ENCODE peak calls at places on chromosomes 1 and 21, in ten cellular contexts. One of them, this sample, is unnamed. For H3K4me1, the result is how much of the 10 kb centered on the place peaks cover.

GRCh38 chr1:93669369-93669768 is 12.3 kb downstream of the BCAR3 start:
- DNase-seq in CD8-positive, alpha-beta T cell: no peak
- DNase-seq in left lung: no peak
- DNase-seq in heart right ventricle: no peak
- DNase-seq in mesendoderm: no peak
- DNase-seq in IMR-90: peak
- DNase-seq in left ventricle myocardium inferior: no peak
- DNase-seq in neuronal stem cell: no peak
- DNase-seq in aorta: no peak
- DNase-seq in prostate gland: no peak
- DNase-seq in this sample: no peak

GRCh38 chr21:18705971-18706370 is 302.4 kb upstream of the TMPRSS15 start:
- DNase-seq in IMR-90: no peak
- DNase-seq in neuronal stem cell: no peak
- DNase-seq in heart right ventricle: no peak
- DNase-seq in left lung: no peak
- DNase-seq in mesendoderm: no peak
- DNase-seq in aorta: no peak
- DNase-seq in prostate gland: no peak
- DNase-seq in left ventricle myocardium inferior: no peak
- DNase-seq in CD8-positive, alpha-beta T cell: no peak
- DNase-seq in this sample: no peak

GRCh38 chr1:50447961-50448360 is 24.7 kb upstream of the DMRTA2 start:
- DNase-seq in left ventricle myocardium inferior: no peak
- DNase-seq in mesendoderm: no peak
- DNase-seq in CD8-positive, alpha-beta T cell: no peak
- DNase-seq in left lung: no peak
- DNase-seq in neuronal stem cell: no peak
- DNase-seq in prostate gland: no peak
- DNase-seq in heart right ventricle: no peak
- DNase-seq in aorta: no peak
- DNase-seq in IMR-90: no peak
- DNase-seq in this sample: no peak

GRCh38 chr1:246893205-246893939 is 38.4 kb downstream of the AHCTF1 start:
- DNase-seq in mesendoderm: no peak
- DNase-seq in left lung: no peak
- DNase-seq in IMR-90: no peak
- DNase-seq in heart right ventricle: no peak
- DNase-seq in aorta: no peak
- DNase-seq in prostate gland: no peak
- DNase-seq in left ventricle myocardium inferior: no peak
- DNase-seq in CD8-positive, alpha-beta T cell: no peak
- DNase-seq in neuronal stem cell: no peak
- DNase-seq in this sample: no peak

GRCh38 chr1:100134872-100135271 is 1.9 kb downstream of the TRMT13 start:
- DNase-seq in left lung: no peak
- DNase-seq in left ventricle myocardium inferior: no peak
- DNase-seq in CD8-positive, alpha-beta T cell: no peak
- DNase-seq in prostate gland: no peak
- DNase-seq in IMR-90: peak
- DNase-seq in neuronal stem cell: no peak
- DNase-seq in mesendoderm: peak
- DNase-seq in heart right ventricle: no peak
- DNase-seq in aorta: no peak
- DNase-seq in this sample: no peak

GRCh38 chr1:20321573-20321972 is 30.9 kb downstream of the VWA5B1 start:
- DNase-seq in prostate gland: no peak
- DNase-seq in aorta: no peak
- DNase-seq in mesendoderm: no peak
- DNase-seq in IMR-90: no peak
- DNase-seq in left lung: no peak
- DNase-seq in left ventricle myocardium inferior: no peak
- DNase-seq in neuronal stem cell: no peak
- DNase-seq in CD8-positive, alpha-beta T cell: no peak
- DNase-seq in heart right ventricle: no peak
- DNase-seq in this sample: no peak

GRCh38 chr1:242427519-242427918 is 97.0 kb downstream of the PLD5 start:
- DNase-seq in IMR-90: no peak
- DNase-seq in prostate gland: no peak
- DNase-seq in heart right ventricle: no peak
- DNase-seq in left lung: no peak
- DNase-seq in aorta: no peak
- DNase-seq in neuronal stem cell: no peak
- DNase-seq in mesendoderm: no peak
- DNase-seq in CD8-positive, alpha-beta T cell: no peak
- DNase-seq in left ventricle myocardium inferior: no peak
- DNase-seq in this sample: no peak

GRCh38 chr21:32371913-32372314 is 20.9 kb downstream of the URB1 start:
- DNase-seq in neuronal stem cell: no peak
- DNase-seq in prostate gland: peak
- DNase-seq in CD8-positive, alpha-beta T cell: no peak
- DNase-seq in heart right ventricle: no peak
- DNase-seq in aorta: no peak
- DNase-seq in left ventricle myocardium inferior: no peak
- DNase-seq in left lung: no peak
- DNase-seq in IMR-90: peak
- DNase-seq in mesendoderm: no peak
- DNase-seq in this sample: no peak

GRCh38 chr1:54364613-54365012 is 41.6 kb downstream of the SSBP3 start:
- DNase-seq in left lung: no peak
- DNase-seq in aorta: no peak
- DNase-seq in prostate gland: no peak
- DNase-seq in neuronal stem cell: no peak
- DNase-seq in mesendoderm: no peak
- DNase-seq in left ventricle myocardium inferior: no peak
- DNase-seq in IMR-90: no peak
- DNase-seq in heart right ventricle: no peak
- DNase-seq in CD8-positive, alpha-beta T cell: no peak
- DNase-seq in this sample: no peak

GRCh38 chr1:54365847-54366246 is 40.3 kb downstream of the SSBP3 start:
- DNase-seq in aorta: no peak
- DNase-seq in IMR-90: no peak
- DNase-seq in left ventricle myocardium inferior: no peak
- DNase-seq in mesendoderm: no peak
- DNase-seq in CD8-positive, alpha-beta T cell: no peak
- DNase-seq in neuronal stem cell: no peak
- DNase-seq in left lung: no peak
- DNase-seq in prostate gland: no peak
- DNase-seq in heart right ventricle: no peak
- DNase-seq in this sample: no peak

GRCh38 chr1:54362881-54363340 is 43.3 kb downstream of the SSBP3 start:
- DNase-seq in heart right ventricle: no peak
- DNase-seq in prostate gland: no peak
- DNase-seq in left ventricle myocardium inferior: no peak
- DNase-seq in aorta: no peak
- DNase-seq in IMR-90: peak
- DNase-seq in neuronal stem cell: no peak
- DNase-seq in left lung: no peak
- DNase-seq in CD8-positive, alpha-beta T cell: no peak
- DNase-seq in mesendoderm: no peak
- DNase-seq in this sample: no peak

GRCh38 chr1:54363925-54364324 is 42.3 kb downstream of the SSBP3 start:
- DNase-seq in left lung: no peak
- DNase-seq in mesendoderm: no peak
- DNase-seq in neuronal stem cell: no peak
- DNase-seq in aorta: no peak
- DNase-seq in IMR-90: no peak
- DNase-seq in heart right ventricle: no peak
- DNase-seq in CD8-positive, alpha-beta T cell: no peak
- DNase-seq in left ventricle myocardium inferior: no peak
- DNase-seq in prostate gland: no peak
- DNase-seq in this sample: no peak

GRCh38 chr1:54365020-54365797 is 41.0 kb downstream of the SSBP3 start:
- DNase-seq in CD8-positive, alpha-beta T cell: no peak
- DNase-seq in IMR-90: no peak
- DNase-seq in neuronal stem cell: no peak
- DNase-seq in aorta: no peak
- DNase-seq in left ventricle myocardium inferior: no peak
- DNase-seq in heart right ventricle: no peak
- DNase-seq in prostate gland: peak
- DNase-seq in left lung: no peak
- DNase-seq in mesendoderm: no peak
- DNase-seq in this sample: no peak
- H3K4me1 ChIP-seq in CD8-positive, alpha-beta T cell: under half
- H3K4me1 ChIP-seq in IMR-90: under half
- H3K4me1 ChIP-seq in neuronal stem cell: under half
- H3K4me1 ChIP-seq in aorta: under half
- H3K4me1 ChIP-seq in left ventricle myocardium inferior: half or more
- H3K4me1 ChIP-seq in heart right ventricle: under half
- H3K4me1 ChIP-seq in prostate gland: under half
- H3K4me1 ChIP-seq in left lung: under half
- H3K4me1 ChIP-seq in mesendoderm: under half
- H3K4me1 ChIP-seq in this sample: under half

DNA sequence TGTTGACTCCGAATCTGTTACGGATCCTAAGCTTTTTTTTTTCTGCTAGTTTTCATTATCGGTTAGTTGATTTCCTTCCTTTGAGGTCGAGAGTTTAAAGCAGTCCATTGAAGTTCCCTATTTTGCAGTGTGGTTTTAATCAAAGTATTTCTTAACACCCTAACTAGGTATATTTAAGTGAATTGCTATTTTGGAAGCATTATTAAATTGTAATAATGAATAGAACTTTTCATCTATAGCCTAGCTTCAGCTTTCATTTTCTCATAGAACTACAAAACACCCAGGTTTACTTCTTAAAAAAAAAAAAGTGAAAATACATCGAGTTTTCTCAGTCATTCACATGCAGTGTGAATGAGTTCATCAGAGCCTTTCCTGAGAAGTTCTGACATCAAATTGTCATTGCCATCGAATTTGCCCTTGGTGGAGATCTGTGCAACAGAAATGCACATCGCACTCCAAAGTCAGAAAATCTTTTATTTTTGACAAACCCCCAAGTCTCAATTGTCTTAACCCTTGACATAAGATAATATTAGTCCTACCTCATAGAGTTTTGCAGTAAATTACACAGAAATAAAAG is 1.1 kb upstream of the LBR start:
- DNase-seq in left lung: no peak
- DNase-seq in left ventricle myocardium inferior: no peak
- DNase-seq in neuronal stem cell: no peak
- DNase-seq in prostate gland: no peak
- DNase-seq in aorta: no peak
- DNase-seq in mesendoderm: no peak
- DNase-seq in CD8-positive, alpha-beta T cell: no peak
- DNase-seq in heart right ventricle: no peak
- DNase-seq in IMR-90: no peak
- DNase-seq in this sample: no peak
- H3K4me3 ChIP-seq in left lung: peak
- H3K4me3 ChIP-seq in left ventricle myocardium inferior: peak
- H3K4me3 ChIP-seq in neuronal stem cell: peak
- H3K4me3 ChIP-seq in prostate gland: peak
- H3K4me3 ChIP-seq in aorta: peak
- H3K4me3 ChIP-seq in mesendoderm: peak
- H3K4me3 ChIP-seq in CD8-positive, alpha-beta T cell: peak
- H3K4me3 ChIP-seq in heart right ventricle: peak
- H3K4me3 ChIP-seq in IMR-90: peak
- H3K4me3 ChIP-seq in this sample: peak

GRCh38 chr1:151655362-151655761 is 43.5 kb downstream of the SNX27 start:
- DNase-seq in mesendoderm: no peak
- DNase-seq in prostate gland: no peak
- DNase-seq in neuronal stem cell: no peak
- DNase-seq in aorta: no peak
- DNase-seq in left lung: no peak
- DNase-seq in CD8-positive, alpha-beta T cell: no peak
- DNase-seq in left ventricle myocardium inferior: no peak
- DNase-seq in heart right ventricle: no peak
- DNase-seq in IMR-90: peak
- DNase-seq in this sample: no peak

DNA sequence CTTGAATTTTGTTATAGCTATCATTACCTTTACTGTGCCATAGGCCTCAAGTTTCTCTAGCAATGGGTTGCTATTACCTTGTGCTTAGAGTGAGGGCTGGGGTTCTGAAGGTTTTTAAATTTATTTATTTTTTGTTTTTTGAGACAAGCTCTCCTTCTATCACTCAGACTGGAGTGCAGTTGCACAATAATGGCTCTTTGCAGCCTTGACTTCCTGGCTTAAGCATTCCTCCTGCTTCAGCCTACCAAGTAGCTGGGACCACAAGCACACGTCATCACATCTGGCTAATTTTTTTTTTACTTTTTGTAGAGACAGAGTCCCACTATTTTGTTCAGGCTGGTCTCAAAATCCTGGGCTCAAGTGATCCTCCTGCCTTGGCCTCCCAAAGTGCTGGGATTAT is 41.5 kb downstream of the SNX27 start:
- DNase-seq in left lung: no peak
- DNase-seq in heart right ventricle: no peak
- DNase-seq in IMR-90: peak
- DNase-seq in aorta: no peak
- DNase-seq in neuronal stem cell: no peak
- DNase-seq in prostate gland: no peak
- DNase-seq in CD8-positive, alpha-beta T cell: no peak
- DNase-seq in mesendoderm: no peak
- DNase-seq in left ventricle myocardium inferior: no peak
- DNase-seq in this sample: no peak
- H3K27ac ChIP-seq in left lung: no peak
- H3K27ac ChIP-seq in heart right ventricle: no peak
- H3K27ac ChIP-seq in IMR-90: no peak
- H3K27ac ChIP-seq in aorta: no peak
- H3K27ac ChIP-seq in neuronal stem cell: no peak
- H3K27ac ChIP-seq in prostate gland: no peak
- H3K27ac ChIP-seq in CD8-positive, alpha-beta T cell: no peak
- H3K27ac ChIP-seq in mesendoderm: no peak
- H3K27ac ChIP-seq in left ventricle myocardium inferior: peak
- H3K27ac ChIP-seq in this sample: no peak

GRCh38 chr1:91798241-91798648 is 87.7 kb downstream of the TGFBR3 start:
- DNase-seq in aorta: no peak
- DNase-seq in prostate gland: no peak
- DNase-seq in heart right ventricle: no peak
- DNase-seq in CD8-positive, alpha-beta T cell: no peak
- DNase-seq in left ventricle myocardium inferior: no peak
- DNase-seq in mesendoderm: no peak
- DNase-seq in IMR-90: no peak
- DNase-seq in left lung: no peak
- DNase-seq in neuronal stem cell: no peak
- DNase-seq in this sample: no peak

GRCh38 chr1:91799159-91799558 is 86.8 kb downstream of the TGFBR3 start:
- DNase-seq in CD8-positive, alpha-beta T cell: no peak
- DNase-seq in prostate gland: no peak
- DNase-seq in left ventricle myocardium inferior: peak
- DNase-seq in aorta: no peak
- DNase-seq in mesendoderm: no peak
- DNase-seq in neuronal stem cell: no peak
- DNase-seq in heart right ventricle: peak
- DNase-seq in IMR-90: no peak
- DNase-seq in left lung: no peak
- DNase-seq in this sample: no peak

GRCh38 chr1:91801496-91802115 is 84.3 kb downstream of the TGFBR3 start:
- DNase-seq in prostate gland: no peak
- DNase-seq in left lung: no peak
- DNase-seq in left ventricle myocardium inferior: no peak
- DNase-seq in mesendoderm: no peak
- DNase-seq in heart right ventricle: no peak
- DNase-seq in IMR-90: no peak
- DNase-seq in neuronal stem cell: no peak
- DNase-seq in CD8-positive, alpha-beta T cell: no peak
- DNase-seq in aorta: no peak
- DNase-seq in this sample: no peak

GRCh38 chr1:91798741-91799140 is 87.2 kb downstream of the TGFBR3 start:
- DNase-seq in left lung: no peak
- DNase-seq in aorta: no peak
- DNase-seq in mesendoderm: no peak
- DNase-seq in neuronal stem cell: no peak
- DNase-seq in heart right ventricle: no peak
- DNase-seq in prostate gland: no peak
- DNase-seq in CD8-positive, alpha-beta T cell: no peak
- DNase-seq in left ventricle myocardium inferior: no peak
- DNase-seq in IMR-90: no peak
- DNase-seq in this sample: no peak

GRCh38 chr1:91799863-91800262 is 86.1 kb downstream of the TGFBR3 start:
- DNase-seq in prostate gland: no peak
- DNase-seq in heart right ventricle: no peak
- DNase-seq in mesendoderm: no peak
- DNase-seq in IMR-90: no peak
- DNase-seq in aorta: no peak
- DNase-seq in left lung: no peak
- DNase-seq in CD8-positive, alpha-beta T cell: no peak
- DNase-seq in neuronal stem cell: no peak
- DNase-seq in left ventricle myocardium inferior: no peak
- DNase-seq in this sample: no peak
- H3K4me1 ChIP-seq in prostate gland: under half
- H3K4me1 ChIP-seq in heart right ventricle: under half
- H3K4me1 ChIP-seq in mesendoderm: under half
- H3K4me1 ChIP-seq in IMR-90: under half
- H3K4me1 ChIP-seq in aorta: under half
- H3K4me1 ChIP-seq in left lung: under half
- H3K4me1 ChIP-seq in CD8-positive, alpha-beta T cell: under half
- H3K4me1 ChIP-seq in neuronal stem cell: under half
- H3K4me1 ChIP-seq in left ventricle myocardium inferior: half or more
- H3K4me1 ChIP-seq in this sample: under half

This sample was measured in effector memory CD4-positive, alpha-beta T cell.